ENCODE peak calls at places on chromosome 19, in nine cellular contexts. Z is left ventricle myocardium inferior, K is cardiac muscle cell, Q is SK-N-SH, Y is esophagus squamous epithelium, R is lower lobe of right lung, L is lung, J is ovary, P is tibial nerve. T is an unnamed sample. For H3K4me1, the result is how much of the 10 kb centered on the place peaks cover.

GRCh38 chr19:10911579-10912363 is 16.7 kb downstream of the YIPF2 start:
- DNase-seq in Z (no peak), K (no peak), Q (no peak), Y (no peak), R (no peak), L (no peak), J (no peak), P (no peak), T (no peak)

GRCh38 chr19:1076951-1077350 is 10.0 kb downstream of the ARHGAP45 start:
- DNase-seq in Z (peak), K (no peak), Q (no peak), Y (peak), R (peak), L (peak), J (no peak), P (no peak), T (peak)

GRCh38 chr19:1910169-1910568 is 5.0 kb downstream of the ADAT3 start:
- DNase-seq in Z (no peak), K (no peak), Q (peak), Y (no peak), R (peak), L (no peak), J (no peak), P (no peak), T (no peak)

GRCh38 chr19:35357867-35358573 is at the start of gene FFAR3:
- DNase-seq in Z (peak), K (no peak), Q (no peak), Y (no peak), R (no peak), L (no peak), J (no peak), P (peak), T (no peak)

GRCh38 chr19:47421844-47422395 is 2.6 kb upstream of the MEIS3 start:
- DNase-seq in Z (no peak), K (peak), Q (peak), Y (no peak), R (no peak), L (no peak), J (no peak), P (no peak), T (no peak)

GRCh38 chr19:38210458-38210987 is 13.5 kb downstream of the DPF1 start:
- DNase-seq in Z (peak), K (peak), Q (peak), Y (no peak), R (no peak), L (no peak), J (peak), P (no peak), T (peak)

GRCh38 chr19:54172764-54173699 is at the start of gene TMC4:
- DNase-seq in Z (no peak), K (no peak), Q (no peak), Y (no peak), R (peak), L (peak), J (no peak), P (no peak), T (no peak)

GRCh38 chr19:58346961-58347929 is 6.0 kb downstream of the A1BG start:
- DNase-seq in Z (peak), K (peak), Q (peak), Y (no peak), R (peak), L (peak), J (peak), P (peak), T (peak)

GRCh38 chr19:11152318-11153062 is 3.1 kb downstream of the SPC24 start:
- DNase-seq in Z (peak), K (no peak), Q (no peak), Y (no peak), R (no peak), L (peak), J (peak), P (peak), T (peak)

GRCh38 chr19:55146648-55147218 is 2.3 kb downstream of the TNNT1 start:
- DNase-seq in Z (no peak), K (peak), Q (peak), Y (no peak), R (no peak), L (no peak), J (no peak), P (no peak), T (no peak)

GRCh38 chr19:10892256-10892655 is 20.9 kb downstream of the CARM1 start:
- DNase-seq in Z (no peak), K (no peak), Q (no peak), Y (no peak), R (no peak), L (no peak), J (no peak), P (no peak), T (peak)

GRCh38 chr19:58516964-58517833 is 2.4 kb downstream of the ZBTB45 start:
- DNase-seq in Z (no peak), K (no peak), Q (no peak), Y (no peak), R (peak), L (no peak), J (no peak), P (no peak), T (no peak)

GRCh38 chr19:40614595-40615411 is 13.6 kb downstream of the LTBP4 start:
- DNase-seq in Z (peak), K (peak), Q (peak), Y (peak), R (peak), L (peak), J (peak), P (peak), T (peak)

GRCh38 chr19:54201980-54202379 is 1.3 kb downstream of the RPS9 start:
- DNase-seq in Z (no peak), K (no peak), Q (no peak), Y (no peak), R (no peak), L (no peak), J (no peak), P (no peak), T (no peak)

GRCh38 chr19:281992-282391 is 9.2 kb downstream of the PLPP2 start:
- DNase-seq in Z (no peak), K (no peak), Q (no peak), Y (no peak), R (no peak), L (no peak), J (no peak), P (no peak), T (peak)

GRCh38 chr19:7701654-7702457 is at the start of gene FCER2:
- DNase-seq in Z (no peak), K (no peak), Q (no peak), Y (no peak), R (no peak), L (no peak), J (no peak), P (no peak), T (no peak)

GRCh38 chr19:10001899-10002298 is 8.4 kb downstream of the COL5A3 start:
- DNase-seq in Z (peak), K (no peak), Q (no peak), Y (no peak), R (no peak), L (no peak), J (peak), P (no peak), T (peak)

GRCh38 chr19:16206046-16206605 is 8.4 kb downstream of the AP1M1 start:
- DNase-seq in Z (no peak), K (no peak), Q (no peak), Y (no peak), R (no peak), L (no peak), J (no peak), P (no peak), T (peak)

GRCh38 chr19:15466851-15467733 is 2.7 kb upstream of the RASAL3 start:
- DNase-seq in Z (no peak), K (no peak), Q (no peak), Y (no peak), R (no peak), L (no peak), J (no peak), P (no peak), T (no peak)

GRCh38 chr19:49689133-49690072 is at the start of gene ADM5:
- DNase-seq in Z (peak), K (peak), Q (peak), Y (no peak), R (peak), L (no peak), J (peak), P (no peak), T (no peak)

GRCh38 chr19:3977242-3978143 is 6.6 kb upstream of the DAPK3 start:
- DNase-seq in Z (no peak), K (no peak), Q (peak), Y (no peak), R (no peak), L (no peak), J (peak), P (no peak), T (peak)

GRCh38 chr19:40750285-40751064 is at the start of gene ACTMAP:
- DNase-seq in Z (peak), K (peak), Q (peak), Y (peak), R (peak), L (peak), J (peak), P (peak), T (peak)

GRCh38 chr19:1751367-1752008 is 1.8 kb upstream of the ONECUT3 start:
- DNase-seq in Z (no peak), K (no peak), Q (no peak), Y (no peak), R (no peak), L (no peak), J (no peak), P (no peak), T (no peak)

DNA sequence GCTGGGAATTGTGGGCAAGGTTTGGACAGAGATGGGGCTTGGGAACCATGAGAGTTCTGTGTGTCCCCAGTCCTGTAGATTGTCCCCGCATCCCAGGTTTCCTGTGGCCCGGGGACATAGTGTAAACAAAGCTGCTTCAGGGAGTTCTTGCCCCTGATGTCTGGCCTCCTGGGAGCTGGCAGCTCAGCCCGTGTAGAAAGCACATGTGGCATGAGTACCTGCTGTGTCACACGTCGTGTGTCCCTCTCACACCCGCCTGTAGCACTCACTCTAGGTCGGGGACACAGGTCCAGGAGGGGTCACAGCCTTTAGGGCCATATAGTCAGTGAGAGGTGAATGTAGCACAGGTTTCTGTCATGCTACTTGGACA is 50.0 kb downstream of the COMP start:
- DNase-seq in Z (no peak), K (no peak), Q (no peak), Y (no peak), R (no peak), L (no peak), J (no peak), P (no peak), T (no peak)
- H3K4me1 ChIP-seq in Z (under half), K (half or more), Q (half or more), Y (half or more), R (under half), L (under half), J (under half), P (under half), T (under half)

GRCh38 chr19:30281903-30282302 is 90.3 kb upstream of the ZNF536 start:
- DNase-seq in Z (no peak), K (no peak), Q (no peak), Y (no peak), R (no peak), L (no peak), J (no peak), P (no peak), T (no peak)
- TF ChIP-seq CTCF in Z (no peak), K (no peak), Q (no peak), Y (no peak), R (no peak), L (no peak), J (no peak), P (no peak), T (no peak)

GRCh38 chr19:42249149-42249750 is 5.7 kb downstream of the ERF start:
- DNase-seq in Z (no peak), K (no peak), Q (no peak), Y (no peak), R (no peak), L (no peak), J (peak), P (no peak), T (no peak)

GRCh38 chr19:42249769-42250168 is 5.2 kb downstream of the ERF start:
- DNase-seq in Z (no peak), K (no peak), Q (no peak), Y (no peak), R (no peak), L (no peak), J (no peak), P (no peak), T (no peak)

GRCh38 chr19:42251572-42251990 is 3.3 kb downstream of the ERF start:
- DNase-seq in Z (no peak), K (no peak), Q (no peak), Y (no peak), R (no peak), L (no peak), J (peak), P (no peak), T (no peak)

GRCh38 chr19:42250666-42251531 is 4.0 kb downstream of the ERF start:
- DNase-seq in Z (peak), K (no peak), Q (peak), Y (no peak), R (peak), L (no peak), J (peak), P (no peak), T (no peak)

GRCh38 chr19:42250249-42250665 is 4.7 kb downstream of the ERF start:
- DNase-seq in Z (no peak), K (no peak), Q (no peak), Y (no peak), R (no peak), L (no peak), J (peak), P (no peak), T (peak)
- H3K4me1 ChIP-seq in Z (half or more), K (under half), Q (under half), Y (half or more), R (half or more), L (under half), J (under half), P (under half), T (under half)

GRCh38 chr19:39405930-39406655 is 554 bp upstream of the ZFP36 start:
- DNase-seq in Z (no peak), K (no peak), Q (no peak), Y (peak), R (no peak), L (no peak), J (no peak), P (peak), T (no peak)

GRCh38 chr19:39407394-39407643 is 672 bp downstream of the ZFP36 start:
- DNase-seq in Z (no peak), K (no peak), Q (no peak), Y (peak), R (no peak), L (peak), J (peak), P (no peak), T (no peak)

GRCh38 chr19:39405261-39405912 is 1.3 kb upstream of the ZFP36 start:
- DNase-seq in Z (no peak), K (no peak), Q (no peak), Y (no peak), R (no peak), L (peak), J (peak), P (no peak), T (no peak)

GRCh38 chr19:39407644-39408391 is 1.2 kb downstream of the ZFP36 start:
- DNase-seq in Z (peak), K (no peak), Q (no peak), Y (no peak), R (peak), L (peak), J (peak), P (no peak), T (peak)

DNA sequence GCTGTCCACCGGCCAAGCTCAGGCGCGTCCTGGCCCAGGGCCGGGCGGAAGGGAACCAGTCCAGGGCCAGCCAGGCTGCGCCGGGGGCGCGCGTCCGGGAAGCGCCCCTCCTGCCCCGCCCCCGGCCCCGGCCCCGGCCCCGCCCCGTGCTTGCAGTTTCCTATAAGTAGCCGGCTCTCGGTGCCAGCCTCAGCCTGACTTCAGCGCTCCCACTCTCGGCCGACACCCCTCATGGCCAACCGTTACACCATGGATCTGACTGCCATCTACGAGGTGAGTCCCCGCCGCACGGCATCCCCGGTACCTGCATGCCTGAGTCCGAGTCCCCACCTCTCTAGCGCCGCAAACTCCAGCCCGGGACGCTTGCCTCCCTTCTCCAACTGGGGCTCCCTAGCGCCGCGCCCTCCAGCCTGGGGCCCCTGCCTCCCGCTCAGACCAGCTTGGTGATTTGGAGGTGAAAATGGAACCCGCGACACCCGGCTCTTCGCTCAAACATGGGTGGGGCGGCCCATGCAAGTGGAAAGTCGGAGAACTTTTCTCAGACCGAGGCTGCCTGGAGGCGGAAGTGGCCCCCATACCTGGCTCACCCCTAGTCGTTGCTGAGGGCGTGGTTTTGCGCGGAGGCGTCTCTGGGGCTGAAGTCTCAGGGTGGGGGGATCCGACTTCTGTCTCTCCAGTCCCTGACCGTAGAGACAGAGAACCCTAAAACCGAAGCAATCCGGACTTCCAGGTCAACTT is at the start of gene ZFP36:
- DNase-seq in Z (peak), K (peak), Q (peak), Y (peak), R (peak), L (peak), J (peak), P (peak), T (peak)
- TF ChIP-seq CTCF in Z (no peak), K (no peak), Q (peak), Y (no peak), R (no peak), L (no peak), J (no peak), P (peak), T (no peak)

GRCh38 chr19:5079410-5079774 is 110.5 kb downstream of the KDM4B start:
- DNase-seq in Z (no peak), K (no peak), Q (no peak), Y (no peak), R (no peak), L (no peak), J (no peak), P (no peak), T (no peak)
- H3K4me1 ChIP-seq in Z (under half), K (under half), Q (under half), Y (under half), R (under half), L (under half), J (under half), P (under half), T (under half)

GRCh38 chr19:13070425-13071140 is 32.1 kb downstream of the LYL1 start:
- DNase-seq in Z (no peak), K (no peak), Q (no peak), Y (no peak), R (no peak), L (no peak), J (no peak), P (no peak), T (peak)

GRCh38 chr19:13073263-13073662 is 29.4 kb downstream of the LYL1 start:
- DNase-seq in Z (no peak), K (no peak), Q (no peak), Y (no peak), R (no peak), L (no peak), J (no peak), P (no peak), T (no peak)

GRCh38 chr19:13072206-13072898 is 30.3 kb downstream of the LYL1 start:
- DNase-seq in Z (no peak), K (no peak), Q (no peak), Y (no peak), R (no peak), L (no peak), J (no peak), P (no peak), T (no peak)

GRCh38 chr19:13069415-13070369 is 33.0 kb downstream of the LYL1 start:
- DNase-seq in Z (no peak), K (no peak), Q (peak), Y (no peak), R (no peak), L (no peak), J (no peak), P (no peak), T (peak)

DNA sequence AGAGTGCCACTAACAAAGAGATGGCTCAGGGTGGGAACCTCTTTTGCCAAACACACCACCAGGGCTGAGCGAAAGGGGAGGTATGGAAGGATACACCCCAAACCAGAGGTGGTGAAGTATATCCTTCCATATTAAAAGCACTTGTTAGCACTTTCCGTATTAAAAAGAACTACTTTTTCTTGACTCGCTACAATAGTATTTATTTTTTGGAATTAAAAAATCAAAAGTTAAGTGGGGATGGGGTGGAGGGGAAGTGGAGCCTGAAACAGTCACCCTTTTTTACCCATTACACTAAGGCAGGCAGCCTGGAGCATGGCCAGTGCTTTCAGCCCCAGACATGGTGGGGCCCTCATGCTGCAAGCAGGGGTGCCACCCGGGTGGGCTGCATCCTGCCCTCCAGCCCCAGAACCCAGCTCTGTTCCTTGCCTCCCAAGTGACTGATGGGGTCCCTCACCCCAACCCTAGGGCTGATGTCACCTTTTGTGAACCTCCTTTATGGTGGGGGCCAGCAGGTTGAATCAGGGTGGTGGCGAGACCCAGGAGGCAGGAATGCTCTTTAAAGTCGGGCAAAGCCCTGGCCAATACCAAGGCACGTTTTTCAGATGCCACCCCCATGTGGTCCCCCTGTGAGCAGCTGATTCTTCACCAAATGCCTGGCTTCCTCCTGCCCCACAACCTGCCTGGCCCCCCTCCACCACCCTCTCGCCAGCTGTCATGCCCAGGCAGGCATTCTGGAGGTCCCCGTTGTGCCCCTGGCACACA is 31.0 kb downstream of the LYL1 start:
- DNase-seq in Z (no peak), K (no peak), Q (no peak), Y (no peak), R (no peak), L (no peak), J (no peak), P (no peak), T (no peak)
- TF ChIP-seq CTCF in Z (no peak), K (no peak), Q (no peak), Y (no peak), R (no peak), L (no peak), J (no peak), P (no peak), T (no peak)

GRCh38 chr19:5968431-5969373 is 9.2 kb downstream of the RANBP3 start:
- DNase-seq in Z (no peak), K (no peak), Q (no peak), Y (no peak), R (peak), L (no peak), J (no peak), P (no peak), T (no peak)

GRCh38 chr19:5967571-5967970 is 10.4 kb downstream of the RANBP3 start:
- DNase-seq in Z (no peak), K (no peak), Q (no peak), Y (no peak), R (peak), L (no peak), J (no peak), P (no peak), T (no peak)

GRCh38 chr19:5967994-5968430 is 9.9 kb downstream of the RANBP3 start:
- DNase-seq in Z (peak), K (peak), Q (peak), Y (no peak), R (peak), L (peak), J (peak), P (peak), T (peak)

GRCh38 chr19:5966215-5966614 is 11.7 kb downstream of the RANBP3 start:
- DNase-seq in Z (no peak), K (peak), Q (no peak), Y (no peak), R (no peak), L (no peak), J (no peak), P (no peak), T (no peak)

GRCh38 chr19:5966941-5967340 is 11.0 kb downstream of the RANBP3 start:
- DNase-seq in Z (no peak), K (no peak), Q (no peak), Y (no peak), R (no peak), L (no peak), J (no peak), P (no peak), T (no peak)
- H3K4me1 ChIP-seq in Z (half or more), K (under half), Q (under half), Y (half or more), R (half or more), L (under half), J (under half), P (under half), T (half or more)

T was measured in psoas muscle.